ENCODE peak calls at places on chromosomes 3 and 15, in six cellular contexts. D is astrocyte of the spinal cord; V is fibroblast of lung; I is globus pallidus; Z is stimulated activated CD4-positive, alpha-beta T cell treated with anti-CD3 and anti-CD28 coated beads, TNF-alpha, amount 100 ng/mL, for 24 hours; J is NCI-H510A treated with DMSO at 0.1 percent for 48 hours. M is an unnamed sample.

GRCh38 chr3:15319575-15319974 is 12.8 kb downstream of the SH3BP5 start:
- DNase-seq in D (peak; percentile 35), V (peak; percentile 92), I (no peak), Z (no peak), J (peak; percentile 80), M (peak; percentile 63)

GRCh38 chr3:46979958-46980497 is 562 bp downstream of the NBEAL2 start:
- DNase-seq in D (no peak), V (no peak), I (no peak), Z (no peak), J (no peak), M (no peak)

GRCh38 chr3:149844073-149844472 is 31.1 kb downstream of the RNF13 start:
- DNase-seq in D (no peak), V (no peak), I (no peak), Z (no peak), J (no peak), M (no peak)

GRCh38 chr15:47685141-47685870 is 32.0 kb upstream of the SEMA6D start:
- DNase-seq in D (no peak), V (no peak), I (no peak), Z (no peak), J (no peak), M (no peak)

GRCh38 chr3:137612293-137612692 is 151.8 kb upstream of the SOX14 start:
- DNase-seq in D (no peak), V (no peak), I (no peak), Z (no peak), J (no peak), M (no peak)

GRCh38 chr3:186361612-186362408 is at the start of gene DGKG:
- DNase-seq in D (no peak), V (no peak), I (peak; percentile 50), Z (peak; percentile 19), J (peak; percentile 32), M (no peak)

GRCh38 chr3:148861277-148861869 is 3.7 kb upstream of the CPA3 start:
- DNase-seq in D (peak; percentile 54), V (peak; percentile 30), I (peak; percentile 55), Z (no peak), J (peak; percentile 69), M (peak; percentile 74)

GRCh38 chr3:74351213-74351612 is 263.2 kb downstream of the CNTN3 start:
- DNase-seq in D (no peak), V (no peak), I (no peak), Z (no peak), J (no peak), M (no peak)

GRCh38 chr3:24867783-24868182 is 373.1 kb upstream of the THRB start:
- DNase-seq in D (no peak), V (no peak), I (no peak), Z (no peak), J (no peak), M (no peak)

GRCh38 chr3:61531528-61531927 is 29.8 kb upstream of the PTPRG start:
- DNase-seq in D (no peak), V (no peak), I (no peak), Z (no peak), J (no peak), M (no peak)

GRCh38 chr15:44883219-44883900 is 73.1 kb upstream of the TERB2 start:
- DNase-seq in D (no peak), V (no peak), I (no peak), Z (no peak), J (no peak), M (no peak)

GRCh38 chr15:70362911-70363310 is 265.2 kb upstream of the TLE3 start:
- DNase-seq in D (peak; percentile 22), V (peak; percentile 28), I (no peak), Z (no peak), J (peak; percentile 16), M (peak; percentile 68)

GRCh38 chr15:88695595-88696186 is 56.9 kb downstream of the ISG20 start:
- DNase-seq in D (no peak), V (no peak), I (no peak), Z (no peak), J (no peak), M (no peak)

GRCh38 chr3:16288664-16289063 is 23.7 kb downstream of the OXNAD1 start:
- DNase-seq in D (no peak), V (no peak), I (no peak), Z (no peak), J (no peak), M (no peak)

GRCh38 chr3:23865595-23866396 is 51.0 kb downstream of the NKIRAS1 start:
- DNase-seq in D (peak; percentile 43), V (peak; percentile 23), I (peak; percentile 87), Z (no peak), J (peak; percentile 22), M (peak; percentile 64)

GRCh38 chr15:34851751-34852150 is 56.4 kb upstream of the ACTC1 start:
- DNase-seq in D (no peak), V (no peak), I (no peak), Z (no peak), J (no peak), M (no peak)

GRCh38 chr3:82891028-82891427 is 1129.6 kb upstream of the GBE1 start:
- DNase-seq in D (no peak), V (no peak), I (no peak), Z (no peak), J (no peak), M (no peak)

GRCh38 chr3:124277516-124277890 is 285.6 kb upstream of the ROPN1 start:
- DNase-seq in D (peak; percentile 24), V (peak; percentile 81), I (no peak), Z (no peak), J (no peak), M (peak; percentile 67)

GRCh38 chr3:98731138-98731537 is 32.0 kb upstream of the ST3GAL6 start:
- DNase-seq in D (no peak), V (no peak), I (no peak), Z (no peak), J (no peak), M (no peak)

GRCh38 chr3:71581981-71582611 is 1.4 kb downstream of the FOXP1 start:
- DNase-seq in D (peak; percentile 78), V (peak; percentile 78), I (peak; percentile 54), Z (peak; percentile 54), J (peak; percentile 16), M (no peak)

GRCh38 chr3:125150525-125151436 is 61.8 kb downstream of the SLC12A8 start:
- DNase-seq in D (no peak), V (peak; percentile 45), I (no peak), Z (peak; percentile 50), J (peak; percentile 4), M (peak; percentile 49)

GRCh38 chr3:29226709-29227108 is 54.2 kb upstream of the RBMS3 start:
- DNase-seq in D (peak; percentile 54), V (peak; percentile 22), I (no peak), Z (no peak), J (peak; percentile 22), M (no peak)

GRCh38 chr3:73718326-73719110 is 93.8 kb upstream of the PDZRN3 start:
- DNase-seq in D (no peak), V (peak; percentile 57), I (no peak), Z (no peak), J (no peak), M (no peak)

GRCh38 chr15:44028349-44028748 is 166.7 kb downstream of the FRMD5 start:
- DNase-seq in D (peak; percentile 43), V (peak; percentile 60), I (no peak), Z (no peak), J (no peak), M (peak; percentile 25)

GRCh38 chr15:56244237-56244810 is 645 bp upstream of the RFX7 start:
- DNase-seq in D (peak; percentile 79), V (peak; percentile 87), I (peak; percentile 76), Z (peak; percentile 18), J (peak; percentile 70), M (peak; percentile 76)

GRCh38 chr15:43185161-43186002 is at the start of gene CCNDBP1:
- DNase-seq in D (peak; percentile 65), V (peak; percentile 81), I (peak; percentile 80), Z (peak; percentile 95), J (peak; percentile 70), M (peak; percentile 57)

GRCh38 chr15:61936528-61937195 is 123.6 kb downstream of the VPS13C start:
- DNase-seq in D (no peak), V (no peak), I (no peak), Z (no peak), J (no peak), M (no peak)

GRCh38 chr15:61227269-61228024 is 1.7 kb downstream of the RORA start:
- DNase-seq in D (peak; percentile 66), V (peak; percentile 80), I (no peak), Z (no peak), J (peak; percentile 17), M (peak; percentile 40)

GRCh38 chr3:117277816-117278215 is 568.2 kb downstream of the TUSC7 start:
- DNase-seq in D (no peak), V (no peak), I (no peak), Z (no peak), J (no peak), M (no peak)

GRCh38 chr3:167304077-167304476 is 76.0 kb downstream of the ZBBX start:
- DNase-seq in D (no peak), V (no peak), I (no peak), Z (no peak), J (peak; percentile 37), M (no peak)

GRCh38 chr3:151112731-151113130 is 27.3 kb downstream of the MED12L start:
- DNase-seq in D (no peak), V (no peak), I (no peak), Z (no peak), J (no peak), M (no peak)

GRCh38 chr3:59752925-59753324 is 703.1 kb upstream of the CFAP20DC start:
- DNase-seq in D (no peak), V (no peak), I (no peak), Z (no peak), J (no peak), M (no peak)

GRCh38 chr3:77467702-77468407 is 428.0 kb downstream of the ROBO2 start:
- DNase-seq in D (no peak), V (peak; percentile 2), I (no peak), Z (no peak), J (no peak), M (no peak)

GRCh38 chr15:29056839-29057450 is 171.2 kb downstream of the APBA2 start:
- DNase-seq in D (no peak), V (no peak), I (no peak), Z (no peak), J (no peak), M (no peak)

GRCh38 chr15:91186892-91187644 is 87.0 kb downstream of the SV2B start:
- DNase-seq in D (peak; percentile 24), V (peak; percentile 30), I (no peak), Z (no peak), J (no peak), M (peak; percentile 44)

M was measured in fibroblast of pulmonary artery.